ENCODE peak calls at places on chromosomes 4 and X, in six cellular contexts. One of them, this sample, is unnamed. For H3K4me1, the result is how much of the 10 kb centered on the place peaks cover.

GRCh38 chrX:119488749-119489148 is 20.5 kb downstream of the SLC25A5 start:
- DNase-seq in psoas muscle: no peak
- DNase-seq in endothelial cell of umbilical vein: peak
- DNase-seq in PC-3: peak
- DNase-seq in Peyer's patch: peak
- DNase-seq in cardiac muscle cell: peak
- DNase-seq in this sample: no peak

GRCh38 chr4:48483006-48483776 is at the start of gene SLC10A4:
- DNase-seq in cardiac muscle cell: no peak
- DNase-seq in endothelial cell of umbilical vein: no peak
- DNase-seq in psoas muscle: no peak
- DNase-seq in Peyer's patch: no peak
- DNase-seq in PC-3: no peak
- DNase-seq in this sample: peak

GRCh38 chr4:110793381-110793801 is 170.5 kb upstream of the PITX2 start:
- DNase-seq in PC-3: no peak
- DNase-seq in endothelial cell of umbilical vein: no peak
- DNase-seq in psoas muscle: no peak
- DNase-seq in cardiac muscle cell: peak
- DNase-seq in Peyer's patch: no peak
- DNase-seq in this sample: no peak

GRCh38 chrX:12370444-12371089 is 232.3 kb downstream of the FRMPD4 start:
- DNase-seq in PC-3: no peak
- DNase-seq in cardiac muscle cell: peak
- DNase-seq in endothelial cell of umbilical vein: peak
- DNase-seq in psoas muscle: no peak
- DNase-seq in Peyer's patch: no peak
- DNase-seq in this sample: no peak

GRCh38 chr4:84870398-84871163 is 95.9 kb downstream of the WDFY3 start:
- DNase-seq in Peyer's patch: no peak
- DNase-seq in endothelial cell of umbilical vein: peak
- DNase-seq in cardiac muscle cell: peak
- DNase-seq in psoas muscle: no peak
- DNase-seq in PC-3: peak
- DNase-seq in this sample: no peak

GRCh38 chrX:130253916-130254315 is 14.8 kb downstream of the ZNF280C start:
- DNase-seq in PC-3: no peak
- DNase-seq in cardiac muscle cell: no peak
- DNase-seq in psoas muscle: no peak
- DNase-seq in endothelial cell of umbilical vein: no peak
- DNase-seq in Peyer's patch: no peak
- DNase-seq in this sample: no peak

GRCh38 chrX:129650821-129651510 is 3.8 kb downstream of the APLN start:
- DNase-seq in psoas muscle: no peak
- DNase-seq in endothelial cell of umbilical vein: no peak
- DNase-seq in cardiac muscle cell: no peak
- DNase-seq in PC-3: no peak
- DNase-seq in Peyer's patch: peak
- DNase-seq in this sample: no peak

GRCh38 chr4:90025248-90025647 is 101.9 kb upstream of the CCSER1 start:
- DNase-seq in endothelial cell of umbilical vein: peak
- DNase-seq in psoas muscle: no peak
- DNase-seq in Peyer's patch: no peak
- DNase-seq in cardiac muscle cell: peak
- DNase-seq in PC-3: peak
- DNase-seq in this sample: no peak

GRCh38 chr4:64781737-64782326 is 372.6 kb upstream of the TECRL start:
- DNase-seq in PC-3: peak
- DNase-seq in endothelial cell of umbilical vein: peak
- DNase-seq in Peyer's patch: no peak
- DNase-seq in psoas muscle: no peak
- DNase-seq in cardiac muscle cell: peak
- DNase-seq in this sample: no peak

GRCh38 chr4:124941267-124941666 is 228.7 kb upstream of the ANKRD50 start:
- DNase-seq in endothelial cell of umbilical vein: peak
- DNase-seq in psoas muscle: no peak
- DNase-seq in Peyer's patch: no peak
- DNase-seq in PC-3: peak
- DNase-seq in cardiac muscle cell: no peak
- DNase-seq in this sample: no peak

GRCh38 chrX:55787063-55787462 is 69.5 kb downstream of the RRAGB start:
- DNase-seq in Peyer's patch: no peak
- DNase-seq in endothelial cell of umbilical vein: no peak
- DNase-seq in psoas muscle: no peak
- DNase-seq in PC-3: peak
- DNase-seq in cardiac muscle cell: no peak
- DNase-seq in this sample: no peak

GRCh38 chr4:48290146-48290772 is 20.6 kb upstream of the TEC start:
- DNase-seq in psoas muscle: no peak
- DNase-seq in endothelial cell of umbilical vein: peak
- DNase-seq in cardiac muscle cell: peak
- DNase-seq in PC-3: peak
- DNase-seq in Peyer's patch: peak
- DNase-seq in this sample: no peak

GRCh38 chr4:39466747-39467146 is 7.9 kb downstream of the LIAS start:
- DNase-seq in Peyer's patch: no peak
- DNase-seq in endothelial cell of umbilical vein: no peak
- DNase-seq in PC-3: peak
- DNase-seq in cardiac muscle cell: no peak
- DNase-seq in psoas muscle: no peak
- DNase-seq in this sample: no peak

GRCh38 chr4:39936565-39937418 is 40.9 kb downstream of the PDS5A start:
- DNase-seq in cardiac muscle cell: no peak
- DNase-seq in PC-3: no peak
- DNase-seq in Peyer's patch: no peak
- DNase-seq in psoas muscle: no peak
- DNase-seq in endothelial cell of umbilical vein: no peak
- DNase-seq in this sample: no peak

GRCh38 chr4:2007804-2008670 is 737 bp downstream of the NELFA start:
- DNase-seq in Peyer's patch: no peak
- DNase-seq in cardiac muscle cell: peak
- DNase-seq in endothelial cell of umbilical vein: peak
- DNase-seq in psoas muscle: peak
- DNase-seq in PC-3: no peak
- DNase-seq in this sample: peak

GRCh38 chrX:47587906-47588735 is 5.9 kb downstream of the TIMP1 start:
- DNase-seq in Peyer's patch: peak
- DNase-seq in cardiac muscle cell: no peak
- DNase-seq in psoas muscle: no peak
- DNase-seq in PC-3: no peak
- DNase-seq in endothelial cell of umbilical vein: no peak
- DNase-seq in this sample: no peak

GRCh38 chr4:26074672-26075071 is 160.7 kb downstream of the SMIM20 start:
- DNase-seq in endothelial cell of umbilical vein: no peak
- DNase-seq in cardiac muscle cell: no peak
- DNase-seq in PC-3: no peak
- DNase-seq in psoas muscle: no peak
- DNase-seq in Peyer's patch: no peak
- DNase-seq in this sample: no peak

GRCh38 chr4:140703463-140703862 is 52.7 kb downstream of the TBC1D9 start:
- DNase-seq in psoas muscle: no peak
- DNase-seq in Peyer's patch: no peak
- DNase-seq in endothelial cell of umbilical vein: no peak
- DNase-seq in cardiac muscle cell: peak
- DNase-seq in PC-3: no peak
- DNase-seq in this sample: no peak

GRCh38 chr4:56372774-56373173 is 14.5 kb downstream of the AASDH start:
- DNase-seq in PC-3: no peak
- DNase-seq in cardiac muscle cell: peak
- DNase-seq in psoas muscle: no peak
- DNase-seq in endothelial cell of umbilical vein: no peak
- DNase-seq in Peyer's patch: no peak
- DNase-seq in this sample: no peak

GRCh38 chrX:9844936-9845573 is 58.8 kb downstream of the SHROOM2 start:
- DNase-seq in psoas muscle: no peak
- DNase-seq in endothelial cell of umbilical vein: peak
- DNase-seq in cardiac muscle cell: no peak
- DNase-seq in Peyer's patch: no peak
- DNase-seq in PC-3: no peak
- DNase-seq in this sample: no peak
- H3K27ac ChIP-seq in psoas muscle: no peak
- H3K27ac ChIP-seq in endothelial cell of umbilical vein: no peak
- H3K27ac ChIP-seq in cardiac muscle cell: peak
- H3K27ac ChIP-seq in Peyer's patch: no peak
- H3K27ac ChIP-seq in PC-3: no peak
- H3K27ac ChIP-seq in this sample: no peak

DNA sequence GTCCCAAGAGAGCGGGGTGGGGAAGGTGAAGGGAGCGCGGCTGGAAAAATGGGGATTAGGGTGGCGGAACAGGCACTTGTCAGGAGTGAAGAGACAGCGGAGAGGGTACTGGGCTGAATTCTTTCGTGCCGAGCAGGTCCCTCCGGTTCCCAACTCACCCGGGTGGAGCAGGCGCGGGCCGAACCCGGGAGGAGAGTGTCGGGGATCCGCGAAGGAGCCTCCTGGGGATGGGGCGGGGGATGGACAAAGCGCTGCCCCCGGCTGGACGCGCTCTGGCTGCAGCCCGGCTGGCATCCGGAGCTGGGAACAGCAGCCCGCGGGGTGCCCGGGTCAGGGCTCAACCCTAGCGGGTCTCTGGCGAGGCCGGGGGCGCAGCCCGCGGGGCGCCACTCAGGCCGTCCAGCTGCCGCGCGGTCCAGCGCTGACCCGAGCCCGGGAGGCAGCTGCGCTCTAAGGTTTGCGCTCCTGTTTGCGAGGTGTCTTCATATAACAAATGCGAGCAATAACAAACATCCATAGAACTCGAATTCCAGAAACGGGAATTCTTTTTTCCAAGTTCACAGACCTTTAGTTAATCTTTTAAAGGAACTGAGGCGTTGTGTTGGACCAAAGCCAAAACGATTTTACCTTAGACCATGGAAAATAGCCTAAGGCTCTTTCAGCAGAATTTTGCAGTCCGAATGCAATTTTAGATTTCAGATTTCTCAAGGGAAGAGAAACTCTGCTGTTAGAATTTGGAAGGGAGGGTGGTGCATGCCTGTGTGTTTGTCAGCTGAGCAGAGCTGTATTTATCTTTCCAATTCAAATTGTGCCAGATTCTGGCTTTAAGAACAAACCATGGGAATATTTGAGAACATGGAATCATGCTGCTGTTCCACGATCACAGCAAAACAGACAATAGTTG is 707 bp downstream of the NPY5R start:
- DNase-seq in Peyer's patch: no peak
- DNase-seq in cardiac muscle cell: peak
- DNase-seq in PC-3: no peak
- DNase-seq in psoas muscle: peak
- DNase-seq in endothelial cell of umbilical vein: no peak
- DNase-seq in this sample: no peak
- H3K4me3 ChIP-seq in Peyer's patch: peak
- H3K4me3 ChIP-seq in cardiac muscle cell: peak
- H3K4me3 ChIP-seq in PC-3: no peak
- H3K4me3 ChIP-seq in psoas muscle: peak
- H3K4me3 ChIP-seq in endothelial cell of umbilical vein: no peak
- H3K4me3 ChIP-seq in this sample: peak

DNA sequence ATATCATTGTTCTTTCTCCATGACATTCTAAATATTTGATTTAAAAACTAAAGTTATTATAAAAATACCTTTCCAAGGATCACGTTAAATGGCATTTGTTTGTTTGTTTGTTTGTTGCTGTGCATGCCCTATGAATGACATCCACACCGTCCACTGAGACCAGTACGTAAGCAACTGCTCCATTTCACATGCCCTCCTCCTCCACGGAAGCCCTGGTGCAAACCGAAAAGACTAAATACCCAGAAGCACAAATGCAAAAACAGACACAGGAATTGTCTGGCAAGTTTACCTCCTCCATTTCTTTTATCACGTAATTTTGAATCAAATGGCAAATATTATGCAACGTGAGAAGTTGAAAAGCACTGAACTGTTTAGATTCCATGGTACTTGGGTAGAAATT is 23.6 kb downstream of the IRF2 start:
- DNase-seq in Peyer's patch: no peak
- DNase-seq in endothelial cell of umbilical vein: no peak
- DNase-seq in psoas muscle: no peak
- DNase-seq in cardiac muscle cell: no peak
- DNase-seq in PC-3: no peak
- DNase-seq in this sample: no peak
- H3K4me1 ChIP-seq in Peyer's patch: half or more
- H3K4me1 ChIP-seq in endothelial cell of umbilical vein: under half
- H3K4me1 ChIP-seq in psoas muscle: half or more
- H3K4me1 ChIP-seq in cardiac muscle cell: under half
- H3K4me1 ChIP-seq in PC-3: under half
- H3K4me1 ChIP-seq in this sample: half or more

GRCh38 chr4:134364928-134365327 is 163.3 kb upstream of the PABPC4L start:
- DNase-seq in endothelial cell of umbilical vein: no peak
- DNase-seq in cardiac muscle cell: no peak
- DNase-seq in PC-3: no peak
- DNase-seq in psoas muscle: no peak
- DNase-seq in Peyer's patch: no peak
- DNase-seq in this sample: no peak
- H3K27ac ChIP-seq in endothelial cell of umbilical vein: no peak
- H3K27ac ChIP-seq in cardiac muscle cell: no peak
- H3K27ac ChIP-seq in PC-3: no peak
- H3K27ac ChIP-seq in psoas muscle: no peak
- H3K27ac ChIP-seq in Peyer's patch: no peak
- H3K27ac ChIP-seq in this sample: no peak

DNA sequence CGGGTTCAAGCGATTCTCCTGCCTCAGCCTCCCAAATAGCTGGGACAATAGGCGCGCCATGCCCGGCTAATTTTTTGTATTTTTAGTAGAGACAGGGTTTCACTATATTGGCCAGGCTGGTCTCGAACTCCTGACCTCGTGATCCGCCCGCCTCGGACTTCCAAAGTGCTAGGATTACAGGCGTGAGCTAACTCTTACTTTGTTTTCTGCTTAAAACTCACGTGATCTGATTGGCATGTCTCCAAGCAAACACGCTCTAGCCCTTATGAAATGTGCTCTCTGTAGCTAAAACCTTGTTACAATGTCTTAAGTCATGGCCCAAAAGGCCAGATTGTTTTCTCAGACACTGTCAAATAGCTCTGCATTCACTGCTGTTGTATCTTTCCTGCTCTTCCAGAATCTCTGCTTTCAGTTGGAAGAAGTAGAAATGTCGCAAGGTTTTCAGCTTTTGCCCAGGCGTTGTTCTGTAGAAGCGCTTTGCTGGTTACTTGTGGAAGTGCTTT is 39.7 kb upstream of the OGT start:
- DNase-seq in Peyer's patch: no peak
- DNase-seq in psoas muscle: peak
- DNase-seq in cardiac muscle cell: peak
- DNase-seq in endothelial cell of umbilical vein: peak
- DNase-seq in PC-3: no peak
- DNase-seq in this sample: no peak
- H3K4me3 ChIP-seq in Peyer's patch: peak
- H3K4me3 ChIP-seq in psoas muscle: peak
- H3K4me3 ChIP-seq in cardiac muscle cell: no peak
- H3K4me3 ChIP-seq in endothelial cell of umbilical vein: no peak
- H3K4me3 ChIP-seq in PC-3: peak
- H3K4me3 ChIP-seq in this sample: peak

This sample was measured in upper lobe of right lung.